ENCODE peak calls at places on chromosomes 4 and X, in six cellular contexts. One of them, this sample, is unnamed.

GRCh38 chr4:122874194-122874593 is 47.6 kb downstream of the FGF2 start:
- DNase-seq in effector memory CD4-positive, alpha-beta T cell: no peak
- DNase-seq in germinal center: no peak
- DNase-seq in RPMI8226: no peak
- DNase-seq in GM12892: no peak
- DNase-seq in GM23248: peak; percentile 89
- DNase-seq in this sample: no peak

GRCh38 chrX:63426519-63426918 is 75.4 kb upstream of the SPIN4 start:
- DNase-seq in effector memory CD4-positive, alpha-beta T cell: no peak
- DNase-seq in germinal center: no peak
- DNase-seq in RPMI8226: no peak
- DNase-seq in GM12892: no peak
- DNase-seq in GM23248: no peak
- DNase-seq in this sample: no peak

GRCh38 chr4:87041142-87041541 is 106.3 kb downstream of the AFF1 start:
- DNase-seq in effector memory CD4-positive, alpha-beta T cell: no peak
- DNase-seq in germinal center: no peak
- DNase-seq in RPMI8226: no peak
- DNase-seq in GM12892: no peak
- DNase-seq in GM23248: peak; percentile 77
- DNase-seq in this sample: no peak

GRCh38 chr4:77152421-77152820 is 4.6 kb upstream of the CCNG2 start:
- DNase-seq in effector memory CD4-positive, alpha-beta T cell: no peak
- DNase-seq in germinal center: no peak
- DNase-seq in RPMI8226: no peak
- DNase-seq in GM12892: no peak
- DNase-seq in GM23248: peak; percentile 14
- DNase-seq in this sample: no peak

GRCh38 chr4:182231080-182231479 is 12.1 kb upstream of the TENM3 start:
- DNase-seq in effector memory CD4-positive, alpha-beta T cell: no peak
- DNase-seq in germinal center: no peak
- DNase-seq in RPMI8226: no peak
- DNase-seq in GM12892: no peak
- DNase-seq in GM23248: no peak
- DNase-seq in this sample: no peak

GRCh38 chr4:59966758-59967157 is 1233.4 kb upstream of the ADGRL3 start:
- DNase-seq in effector memory CD4-positive, alpha-beta T cell: no peak
- DNase-seq in germinal center: no peak
- DNase-seq in RPMI8226: no peak
- DNase-seq in GM12892: no peak
- DNase-seq in GM23248: no peak
- DNase-seq in this sample: no peak

GRCh38 chr4:68655764-68656444 is 14.5 kb downstream of the UGT2B15 start:
- DNase-seq in effector memory CD4-positive, alpha-beta T cell: no peak
- DNase-seq in germinal center: no peak
- DNase-seq in RPMI8226: no peak
- DNase-seq in GM12892: no peak
- DNase-seq in GM23248: no peak
- DNase-seq in this sample: no peak

GRCh38 chr4:120918788-120919187 is 3.7 kb downstream of the PRDM5 start:
- DNase-seq in effector memory CD4-positive, alpha-beta T cell: no peak
- DNase-seq in germinal center: no peak
- DNase-seq in RPMI8226: peak; percentile 64
- DNase-seq in GM12892: no peak
- DNase-seq in GM23248: peak; percentile 65
- DNase-seq in this sample: no peak

GRCh38 chrX:16222123-16222522 is 54.8 kb downstream of the MAGEB17 start:
- DNase-seq in effector memory CD4-positive, alpha-beta T cell: no peak
- DNase-seq in germinal center: no peak
- DNase-seq in RPMI8226: no peak
- DNase-seq in GM12892: no peak
- DNase-seq in GM23248: peak; percentile 47
- DNase-seq in this sample: no peak

GRCh38 chrX:130758072-130758471 is 144.9 kb downstream of the ENOX2 start:
- DNase-seq in effector memory CD4-positive, alpha-beta T cell: no peak
- DNase-seq in germinal center: no peak
- DNase-seq in RPMI8226: no peak
- DNase-seq in GM12892: no peak
- DNase-seq in GM23248: no peak
- DNase-seq in this sample: no peak

GRCh38 chrX:71301195-71301924 is at the start of gene ITGB1BP2:
- DNase-seq in effector memory CD4-positive, alpha-beta T cell: no peak
- DNase-seq in germinal center: no peak
- DNase-seq in RPMI8226: no peak
- DNase-seq in GM12892: no peak
- DNase-seq in GM23248: peak; percentile 36
- DNase-seq in this sample: peak; percentile 58

This sample was measured in KBM-7.